ENCODE peak calls at places on chromosome 7, in six cellular contexts. One of them, this sample, is unnamed.

GRCh38 chr7:28768577-28769147 is 189.5 kb downstream of the TRIL start:
- DNase-seq in GM12891: no peak
- DNase-seq in SK-N-SH: no peak
- DNase-seq in H1: no peak
- DNase-seq in GM23338: no peak
- DNase-seq in upper lobe of left lung: no peak
- DNase-seq in this sample: no peak

GRCh38 chr7:42734568-42734967 is 177.3 kb downstream of the C7orf25 start:
- DNase-seq in upper lobe of left lung: no peak
- DNase-seq in GM23338: no peak
- DNase-seq in H1: no peak
- DNase-seq in GM12891: no peak
- DNase-seq in SK-N-SH: no peak
- DNase-seq in this sample: no peak

GRCh38 chr7:147509052-147509480 is 1081.5 kb upstream of the C7orf33 start:
- DNase-seq in GM23338: no peak
- DNase-seq in GM12891: no peak
- DNase-seq in upper lobe of left lung: no peak
- DNase-seq in H1: no peak
- DNase-seq in SK-N-SH: no peak
- DNase-seq in this sample: peak

GRCh38 chr7:83347836-83348482 is 185.3 kb upstream of the PCLO start:
- DNase-seq in GM12891: no peak
- DNase-seq in H1: no peak
- DNase-seq in GM23338: no peak
- DNase-seq in upper lobe of left lung: no peak
- DNase-seq in SK-N-SH: peak
- DNase-seq in this sample: no peak

GRCh38 chr7:96238474-96238873 is 83.4 kb downstream of the SLC25A13 start:
- DNase-seq in SK-N-SH: no peak
- DNase-seq in upper lobe of left lung: no peak
- DNase-seq in GM12891: no peak
- DNase-seq in H1: no peak
- DNase-seq in GM23338: no peak
- DNase-seq in this sample: no peak

GRCh38 chr7:53485354-53485753 is 449.9 kb downstream of the POM121L12 start:
- DNase-seq in H1: no peak
- DNase-seq in SK-N-SH: peak
- DNase-seq in upper lobe of left lung: no peak
- DNase-seq in GM12891: no peak
- DNase-seq in GM23338: no peak
- DNase-seq in this sample: no peak

GRCh38 chr7:73970801-73971229 is 57.2 kb upstream of the ELN start:
- DNase-seq in GM12891: no peak
- DNase-seq in GM23338: no peak
- DNase-seq in SK-N-SH: peak
- DNase-seq in upper lobe of left lung: peak
- DNase-seq in H1: no peak
- DNase-seq in this sample: no peak

GRCh38 chr7:98394377-98394836 is 6.5 kb downstream of the BAIAP2L1 start:
- DNase-seq in GM23338: no peak
- DNase-seq in H1: no peak
- DNase-seq in upper lobe of left lung: no peak
- DNase-seq in GM12891: no peak
- DNase-seq in SK-N-SH: no peak
- DNase-seq in this sample: no peak

GRCh38 chr7:15686209-15686956 is at the start of gene MEOX2:
- DNase-seq in GM12891: no peak
- DNase-seq in upper lobe of left lung: peak
- DNase-seq in H1: no peak
- DNase-seq in GM23338: peak
- DNase-seq in SK-N-SH: peak
- DNase-seq in this sample: no peak

GRCh38 chr7:11235491-11235890 is 261.8 kb downstream of the PHF14 start:
- DNase-seq in GM12891: no peak
- DNase-seq in SK-N-SH: no peak
- DNase-seq in upper lobe of left lung: no peak
- DNase-seq in H1: no peak
- DNase-seq in GM23338: peak
- DNase-seq in this sample: no peak

GRCh38 chr7:132113536-132114409 is 462.5 kb downstream of the PLXNA4 start:
- DNase-seq in SK-N-SH: no peak
- DNase-seq in GM23338: no peak
- DNase-seq in upper lobe of left lung: no peak
- DNase-seq in GM12891: no peak
- DNase-seq in H1: no peak
- DNase-seq in this sample: no peak

GRCh38 chr7:2247141-2247985 is 5.3 kb downstream of the NUDT1 start:
- DNase-seq in GM23338: peak
- DNase-seq in GM12891: peak
- DNase-seq in upper lobe of left lung: no peak
- DNase-seq in SK-N-SH: peak
- DNase-seq in H1: no peak
- DNase-seq in this sample: no peak

GRCh38 chr7:130897515-130898419 is 163.8 kb upstream of the KLF14 start:
- DNase-seq in GM23338: no peak
- DNase-seq in H1: no peak
- DNase-seq in GM12891: no peak
- DNase-seq in upper lobe of left lung: no peak
- DNase-seq in SK-N-SH: peak
- DNase-seq in this sample: no peak

GRCh38 chr7:137069249-137069963 is 201.0 kb downstream of the CHRM2 start:
- DNase-seq in upper lobe of left lung: no peak
- DNase-seq in GM12891: no peak
- DNase-seq in SK-N-SH: no peak
- DNase-seq in H1: no peak
- DNase-seq in GM23338: no peak
- DNase-seq in this sample: no peak

GRCh38 chr7:132777956-132778355 is 201.7 kb upstream of the PLXNA4 start:
- DNase-seq in upper lobe of left lung: no peak
- DNase-seq in GM12891: no peak
- DNase-seq in H1: no peak
- DNase-seq in SK-N-SH: no peak
- DNase-seq in GM23338: no peak
- DNase-seq in this sample: no peak

GRCh38 chr7:47153076-47153475 is 428.8 kb downstream of the TNS3 start:
- DNase-seq in upper lobe of left lung: peak
- DNase-seq in GM23338: no peak
- DNase-seq in GM12891: no peak
- DNase-seq in H1: no peak
- DNase-seq in SK-N-SH: no peak
- DNase-seq in this sample: no peak

GRCh38 chr7:76302299-76303056 is at the start of gene HSPB1:
- DNase-seq in GM23338: peak
- DNase-seq in SK-N-SH: peak
- DNase-seq in GM12891: peak
- DNase-seq in H1: no peak
- DNase-seq in upper lobe of left lung: peak
- DNase-seq in this sample: no peak

GRCh38 chr7:722847-723246 is 3.7 kb upstream of the DNAAF5 start:
- DNase-seq in GM23338: no peak
- DNase-seq in H1: no peak
- DNase-seq in SK-N-SH: no peak
- DNase-seq in GM12891: no peak
- DNase-seq in upper lobe of left lung: no peak
- DNase-seq in this sample: no peak

GRCh38 chr7:134599371-134599770 is 47.3 kb upstream of the BPGM start:
- DNase-seq in GM23338: peak
- DNase-seq in GM12891: no peak
- DNase-seq in upper lobe of left lung: no peak
- DNase-seq in SK-N-SH: no peak
- DNase-seq in H1: no peak
- DNase-seq in this sample: no peak

DNA sequence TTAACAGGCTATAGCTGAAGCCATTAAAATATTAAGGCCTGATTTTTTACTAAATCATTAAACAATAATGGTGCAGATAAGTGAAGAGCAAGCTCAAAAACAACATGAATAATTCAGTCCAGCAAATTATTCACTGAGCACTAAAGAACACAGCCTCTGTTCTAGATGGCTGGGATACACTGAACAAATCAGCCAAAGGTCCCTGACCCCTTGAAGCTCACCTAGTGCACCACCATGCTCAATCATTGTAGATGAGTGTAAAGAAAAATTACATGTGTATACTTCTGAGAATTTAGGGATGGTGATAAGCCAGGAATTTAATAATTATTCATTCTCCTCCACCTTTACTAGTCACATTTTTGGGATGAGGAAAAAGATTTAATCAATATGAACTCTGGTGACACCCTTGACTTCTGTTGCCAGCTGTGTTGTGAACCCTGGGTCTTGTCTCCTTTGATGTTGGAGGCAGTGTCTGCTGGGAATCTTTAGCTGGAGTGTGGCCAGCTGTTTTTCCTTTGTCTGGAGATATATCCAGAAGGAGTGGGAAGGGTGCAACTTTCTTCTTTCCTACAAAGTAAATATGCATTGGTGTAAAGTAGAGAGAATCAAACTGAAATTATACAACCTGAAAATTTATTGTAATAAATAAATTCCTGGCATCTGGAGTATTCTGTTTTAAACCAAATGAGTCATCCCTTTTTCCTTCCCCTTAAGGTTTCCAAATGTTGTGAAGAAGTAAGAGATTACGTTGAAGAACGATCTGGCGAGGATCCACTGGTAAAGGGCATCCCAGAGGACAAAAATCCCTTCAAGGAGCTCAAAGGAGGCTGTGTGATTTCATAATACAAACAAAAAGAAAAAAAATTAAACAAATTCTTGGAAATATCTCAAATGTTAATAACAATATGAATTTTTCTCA is 4.0 kb downstream of the GNGT1 start:
- DNase-seq in SK-N-SH: no peak
- DNase-seq in GM23338: no peak
- DNase-seq in upper lobe of left lung: no peak
- DNase-seq in GM12891: no peak
- DNase-seq in H1: no peak
- DNase-seq in this sample: no peak
- TF ChIP-seq POLR2AphosphoS5 in SK-N-SH: no peak
- TF ChIP-seq POLR2AphosphoS5 in GM23338: no peak
- TF ChIP-seq POLR2AphosphoS5 in upper lobe of left lung: no peak
- TF ChIP-seq POLR2AphosphoS5 in GM12891: no peak
- TF ChIP-seq POLR2AphosphoS5 in H1: no peak
- TF ChIP-seq POLR2AphosphoS5 in this sample: no peak

DNA sequence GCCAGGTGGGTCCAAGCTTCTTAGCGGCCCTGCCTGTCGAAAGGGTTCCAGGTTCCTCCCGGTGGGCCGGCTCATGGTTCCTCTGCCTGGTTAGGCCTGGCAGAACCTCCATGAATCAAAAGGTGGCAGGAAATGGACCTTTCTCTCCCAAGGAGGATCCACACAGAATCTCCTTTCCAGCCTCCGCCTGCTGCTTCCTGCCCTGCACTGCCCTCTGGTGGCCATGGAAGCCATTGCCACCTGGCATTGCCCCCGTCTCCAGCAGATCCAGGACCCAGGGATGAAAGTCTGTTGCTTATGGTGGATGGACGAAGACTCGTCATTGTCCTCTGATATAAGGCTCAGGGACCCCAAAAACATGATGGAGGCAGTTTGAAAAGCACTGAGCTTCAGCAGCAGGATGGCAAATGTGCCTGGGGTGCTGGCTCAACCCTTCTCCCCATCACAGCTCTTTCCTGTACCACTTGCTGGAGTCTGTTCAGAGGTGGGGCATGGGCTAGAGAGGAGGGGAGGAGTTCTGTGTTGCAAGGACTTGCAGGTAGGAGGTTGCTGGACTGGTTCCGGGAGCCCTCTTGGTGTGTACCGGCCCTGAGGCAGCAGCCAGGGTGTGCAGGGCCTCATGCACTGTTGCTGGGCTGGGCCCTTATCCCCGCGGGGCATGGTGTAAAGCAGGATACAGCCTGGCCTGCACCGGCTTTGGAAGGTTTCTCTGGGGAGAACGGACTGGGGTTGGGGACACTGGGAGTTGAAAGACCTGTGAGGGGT is 11.3 kb upstream of the INMT start:
- DNase-seq in SK-N-SH: peak
- DNase-seq in GM12891: peak
- DNase-seq in GM23338: peak
- DNase-seq in upper lobe of left lung: peak
- DNase-seq in H1: no peak
- DNase-seq in this sample: no peak
- TF ChIP-seq POLR2AphosphoS5 in SK-N-SH: no peak
- TF ChIP-seq POLR2AphosphoS5 in GM12891: no peak
- TF ChIP-seq POLR2AphosphoS5 in GM23338: no peak
- TF ChIP-seq POLR2AphosphoS5 in upper lobe of left lung: no peak
- TF ChIP-seq POLR2AphosphoS5 in H1: no peak
- TF ChIP-seq POLR2AphosphoS5 in this sample: no peak

GRCh38 chr7:139457153-139457946 is 26.1 kb downstream of the KLRG2 start:
- DNase-seq in GM23338: no peak
- DNase-seq in SK-N-SH: no peak
- DNase-seq in upper lobe of left lung: no peak
- DNase-seq in GM12891: no peak
- DNase-seq in H1: no peak
- DNase-seq in this sample: no peak
- TF ChIP-seq POLR2AphosphoS5 in GM23338: no peak
- TF ChIP-seq POLR2AphosphoS5 in SK-N-SH: no peak
- TF ChIP-seq POLR2AphosphoS5 in upper lobe of left lung: no peak
- TF ChIP-seq POLR2AphosphoS5 in GM12891: no peak
- TF ChIP-seq POLR2AphosphoS5 in H1: no peak
- TF ChIP-seq POLR2AphosphoS5 in this sample: no peak

DNA sequence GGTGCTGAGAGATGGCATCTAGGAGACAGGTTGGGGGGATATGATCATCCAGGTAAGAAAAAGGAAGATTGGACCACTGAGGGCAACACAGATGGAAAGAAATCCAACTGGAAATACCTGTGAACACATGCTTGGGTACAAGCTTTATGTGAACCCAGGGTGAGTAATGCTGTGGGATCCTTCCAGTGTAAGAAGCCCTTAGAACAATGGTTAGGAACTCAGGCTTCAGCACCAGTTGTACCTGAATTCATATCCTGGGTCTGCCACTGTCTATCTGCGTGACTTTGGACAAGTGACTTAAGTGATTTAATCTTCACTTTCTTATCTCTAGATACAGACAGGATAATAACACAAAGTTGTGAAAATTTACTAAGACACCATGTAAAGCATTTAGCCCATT is 131.0 kb downstream of the ST7 start:
- DNase-seq in H1: no peak
- DNase-seq in GM23338: no peak
- DNase-seq in SK-N-SH: no peak
- DNase-seq in GM12891: no peak
- DNase-seq in upper lobe of left lung: no peak
- DNase-seq in this sample: no peak
- TF ChIP-seq POLR2AphosphoS5 in H1: no peak
- TF ChIP-seq POLR2AphosphoS5 in GM23338: no peak
- TF ChIP-seq POLR2AphosphoS5 in SK-N-SH: no peak
- TF ChIP-seq POLR2AphosphoS5 in GM12891: no peak
- TF ChIP-seq POLR2AphosphoS5 in upper lobe of left lung: no peak
- TF ChIP-seq POLR2AphosphoS5 in this sample: no peak

DNA sequence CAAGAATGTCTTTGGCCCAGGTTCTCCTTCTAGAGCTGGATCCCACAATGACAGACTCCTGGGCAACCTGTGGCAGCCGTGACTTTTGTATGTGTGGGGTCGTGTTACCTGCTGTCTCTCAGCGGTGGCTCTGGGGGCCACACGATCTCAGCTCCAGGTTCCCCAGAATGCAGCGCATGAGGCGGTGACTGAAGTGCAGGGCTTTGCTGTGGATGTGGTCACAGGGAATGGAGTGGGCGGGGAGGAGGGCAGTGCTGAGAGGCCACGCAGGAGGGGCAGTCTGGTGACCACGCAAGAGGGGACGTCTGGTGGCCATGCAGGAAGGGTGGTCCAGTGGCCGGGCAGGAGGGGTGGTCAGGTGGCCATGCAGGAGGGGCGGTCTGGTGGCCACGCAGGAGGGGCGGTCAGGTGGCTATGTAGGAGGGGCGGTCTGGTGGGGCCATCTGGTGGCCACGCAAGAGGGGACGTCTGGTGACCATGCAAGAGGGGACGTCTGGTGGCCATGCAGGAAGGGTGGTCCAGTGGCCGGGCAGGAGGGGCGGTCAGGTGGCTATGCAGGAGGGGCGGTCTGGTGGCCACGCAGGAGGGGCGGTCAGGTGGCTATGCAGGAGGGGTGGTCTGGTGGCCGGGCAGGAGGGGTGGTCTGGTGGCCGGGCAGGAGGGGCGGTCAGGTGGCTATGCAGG is 112.7 kb downstream of the ACTR3B start:
- DNase-seq in upper lobe of left lung: no peak
- DNase-seq in H1: no peak
- DNase-seq in GM23338: no peak
- DNase-seq in GM12891: no peak
- DNase-seq in SK-N-SH: peak
- DNase-seq in this sample: no peak
- TF ChIP-seq POLR2AphosphoS5 in upper lobe of left lung: no peak
- TF ChIP-seq POLR2AphosphoS5 in H1: no peak
- TF ChIP-seq POLR2AphosphoS5 in GM23338: no peak
- TF ChIP-seq POLR2AphosphoS5 in GM12891: no peak
- TF ChIP-seq POLR2AphosphoS5 in SK-N-SH: no peak
- TF ChIP-seq POLR2AphosphoS5 in this sample: no peak

This sample was measured in SK-N-MC.